ENCODE peak calls at places on chromosomes 11 and 22, in seven cellular contexts. One of them, this sample, is unnamed.

GRCh38 chr22:27003301-27003700 is 345.9 kb downstream of the MIAT start:
- DNase-seq in testis: no peak
- DNase-seq in retinal pigment epithelial cell: no peak
- DNase-seq in GM13976: no peak
- DNase-seq in HCT116: no peak
- DNase-seq in cardiac muscle cell: no peak
- DNase-seq in type B pancreatic cell: no peak
- DNase-seq in this sample: no peak

GRCh38 chr22:46830001-46830715 is 67.7 kb downstream of the TBC1D22A start:
- DNase-seq in type B pancreatic cell: peak
- DNase-seq in testis: peak
- DNase-seq in retinal pigment epithelial cell: no peak
- DNase-seq in GM13976: no peak
- DNase-seq in HCT116: no peak
- DNase-seq in cardiac muscle cell: peak
- DNase-seq in this sample: no peak

GRCh38 chr11:115887316-115887715 is 383.1 kb upstream of the CADM1 start:
- DNase-seq in HCT116: no peak
- DNase-seq in testis: no peak
- DNase-seq in cardiac muscle cell: no peak
- DNase-seq in GM13976: no peak
- DNase-seq in retinal pigment epithelial cell: no peak
- DNase-seq in type B pancreatic cell: no peak
- DNase-seq in this sample: no peak

GRCh38 chr11:8786933-8787332 is 104.3 kb downstream of the RPL27A start:
- DNase-seq in testis: no peak
- DNase-seq in GM13976: no peak
- DNase-seq in retinal pigment epithelial cell: no peak
- DNase-seq in cardiac muscle cell: peak
- DNase-seq in HCT116: no peak
- DNase-seq in type B pancreatic cell: no peak
- DNase-seq in this sample: no peak

GRCh38 chr22:17633217-17633997 is 4.9 kb upstream of the ATP6V1E1 start:
- DNase-seq in retinal pigment epithelial cell: peak
- DNase-seq in testis: no peak
- DNase-seq in cardiac muscle cell: peak
- DNase-seq in type B pancreatic cell: no peak
- DNase-seq in GM13976: no peak
- DNase-seq in HCT116: peak
- DNase-seq in this sample: no peak

GRCh38 chr22:17257578-17257977 is 38.3 kb upstream of the ADA2 start:
- DNase-seq in HCT116: no peak
- DNase-seq in cardiac muscle cell: no peak
- DNase-seq in GM13976: no peak
- DNase-seq in type B pancreatic cell: no peak
- DNase-seq in retinal pigment epithelial cell: no peak
- DNase-seq in testis: no peak
- DNase-seq in this sample: no peak

GRCh38 chr11:30360741-30361140 is 37.8 kb downstream of the ARL14EP start:
- DNase-seq in cardiac muscle cell: no peak
- DNase-seq in HCT116: no peak
- DNase-seq in GM13976: no peak
- DNase-seq in type B pancreatic cell: no peak
- DNase-seq in testis: no peak
- DNase-seq in retinal pigment epithelial cell: no peak
- DNase-seq in this sample: no peak

GRCh38 chr22:17095538-17095937 is 10.7 kb downstream of the IL17RA start:
- DNase-seq in GM13976: peak
- DNase-seq in type B pancreatic cell: no peak
- DNase-seq in HCT116: no peak
- DNase-seq in testis: no peak
- DNase-seq in retinal pigment epithelial cell: no peak
- DNase-seq in cardiac muscle cell: no peak
- DNase-seq in this sample: no peak

GRCh38 chr22:18070556-18071306 is 7.1 kb upstream of the PEX26 start:
- DNase-seq in HCT116: no peak
- DNase-seq in retinal pigment epithelial cell: no peak
- DNase-seq in GM13976: no peak
- DNase-seq in type B pancreatic cell: no peak
- DNase-seq in testis: no peak
- DNase-seq in cardiac muscle cell: no peak
- DNase-seq in this sample: no peak

GRCh38 chr11:1909524-1909923 is 10.0 kb upstream of the TNNT3 start:
- DNase-seq in type B pancreatic cell: no peak
- DNase-seq in GM13976: no peak
- DNase-seq in HCT116: no peak
- DNase-seq in testis: no peak
- DNase-seq in cardiac muscle cell: no peak
- DNase-seq in retinal pigment epithelial cell: no peak
- DNase-seq in this sample: no peak

GRCh38 chr22:25962711-25963110 is 206.6 kb upstream of the SEZ6L start:
- DNase-seq in type B pancreatic cell: no peak
- DNase-seq in cardiac muscle cell: no peak
- DNase-seq in testis: no peak
- DNase-seq in retinal pigment epithelial cell: no peak
- DNase-seq in HCT116: no peak
- DNase-seq in GM13976: no peak
- DNase-seq in this sample: no peak

GRCh38 chr11:85815186-85815911 is 4.4 kb upstream of the SYTL2 start:
- DNase-seq in type B pancreatic cell: no peak
- DNase-seq in retinal pigment epithelial cell: no peak
- DNase-seq in cardiac muscle cell: no peak
- DNase-seq in testis: no peak
- DNase-seq in HCT116: no peak
- DNase-seq in GM13976: no peak
- DNase-seq in this sample: no peak

GRCh38 chr11:122797651-122798050 is 40.6 kb upstream of the CRTAM start:
- DNase-seq in GM13976: no peak
- DNase-seq in HCT116: no peak
- DNase-seq in type B pancreatic cell: no peak
- DNase-seq in testis: no peak
- DNase-seq in cardiac muscle cell: peak
- DNase-seq in retinal pigment epithelial cell: no peak
- DNase-seq in this sample: no peak

GRCh38 chr22:23361676-23362075 is 181.4 kb downstream of the BCR start:
- DNase-seq in GM13976: no peak
- DNase-seq in retinal pigment epithelial cell: no peak
- DNase-seq in cardiac muscle cell: no peak
- DNase-seq in type B pancreatic cell: peak
- DNase-seq in testis: no peak
- DNase-seq in HCT116: no peak
- DNase-seq in this sample: no peak

GRCh38 chr11:85028329-85029101 is 598.6 kb downstream of the DLG2 start:
- DNase-seq in cardiac muscle cell: no peak
- DNase-seq in testis: no peak
- DNase-seq in type B pancreatic cell: no peak
- DNase-seq in retinal pigment epithelial cell: no peak
- DNase-seq in HCT116: no peak
- DNase-seq in GM13976: no peak
- DNase-seq in this sample: no peak

GRCh38 chr22:46070215-46070721 is 80.1 kb upstream of the PPARA start:
- DNase-seq in HCT116: no peak
- DNase-seq in retinal pigment epithelial cell: no peak
- DNase-seq in GM13976: no peak
- DNase-seq in testis: peak
- DNase-seq in cardiac muscle cell: peak
- DNase-seq in type B pancreatic cell: no peak
- DNase-seq in this sample: no peak

DNA sequence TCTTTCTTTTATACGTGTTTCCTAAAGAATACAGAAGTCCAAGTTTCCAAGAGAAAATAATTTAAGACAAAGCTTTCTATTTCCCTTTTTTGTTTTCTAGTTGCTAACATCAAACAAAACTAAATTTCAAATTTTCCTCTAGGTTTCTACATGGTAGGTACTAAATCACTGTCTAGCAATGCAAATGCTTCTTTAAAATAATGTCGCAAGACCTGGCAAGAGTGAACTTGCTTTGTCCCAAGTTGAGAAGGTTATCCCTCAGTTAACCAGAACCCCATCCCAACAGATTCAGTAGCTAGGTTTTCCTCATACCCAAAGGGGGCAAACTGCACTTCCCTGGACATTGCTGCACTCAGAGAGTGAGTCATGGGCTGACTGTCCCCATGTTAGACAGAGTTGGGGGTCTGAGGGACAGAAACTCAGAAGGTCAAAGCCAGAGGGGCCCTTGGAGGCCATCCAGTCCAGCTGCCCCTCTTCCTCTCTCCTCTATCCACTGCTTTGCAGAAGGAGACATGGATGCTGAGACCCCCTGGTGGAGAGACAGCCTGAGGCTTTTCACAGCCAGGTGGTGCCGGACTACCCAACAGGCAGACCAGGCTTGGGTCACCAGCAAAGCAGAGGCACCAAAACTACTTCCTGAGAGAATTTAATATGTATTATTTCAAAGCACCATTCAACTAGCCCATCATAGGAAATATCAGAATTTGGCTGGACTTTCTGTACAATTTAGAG is 23.1 kb downstream of the OR2AT4 start:
- DNase-seq in retinal pigment epithelial cell: no peak
- DNase-seq in type B pancreatic cell: no peak
- DNase-seq in cardiac muscle cell: no peak
- DNase-seq in HCT116: no peak
- DNase-seq in testis: no peak
- DNase-seq in GM13976: no peak
- DNase-seq in this sample: no peak
- TF ChIP-seq CTCF in retinal pigment epithelial cell: peak
- TF ChIP-seq CTCF in type B pancreatic cell: no peak
- TF ChIP-seq CTCF in cardiac muscle cell: peak
- TF ChIP-seq CTCF in HCT116: peak
- TF ChIP-seq CTCF in testis: no peak
- TF ChIP-seq CTCF in GM13976: no peak
- TF ChIP-seq CTCF in this sample: peak

GRCh38 chr22:31970490-31971444 is 26.4 kb downstream of the YWHAH start:
- DNase-seq in HCT116: peak
- DNase-seq in retinal pigment epithelial cell: no peak
- DNase-seq in GM13976: peak
- DNase-seq in testis: peak
- DNase-seq in type B pancreatic cell: peak
- DNase-seq in cardiac muscle cell: peak
- DNase-seq in this sample: peak
- TF ChIP-seq CTCF in HCT116: peak
- TF ChIP-seq CTCF in retinal pigment epithelial cell: peak
- TF ChIP-seq CTCF in GM13976: peak
- TF ChIP-seq CTCF in testis: peak
- TF ChIP-seq CTCF in type B pancreatic cell: peak
- TF ChIP-seq CTCF in cardiac muscle cell: peak
- TF ChIP-seq CTCF in this sample: peak

DNA sequence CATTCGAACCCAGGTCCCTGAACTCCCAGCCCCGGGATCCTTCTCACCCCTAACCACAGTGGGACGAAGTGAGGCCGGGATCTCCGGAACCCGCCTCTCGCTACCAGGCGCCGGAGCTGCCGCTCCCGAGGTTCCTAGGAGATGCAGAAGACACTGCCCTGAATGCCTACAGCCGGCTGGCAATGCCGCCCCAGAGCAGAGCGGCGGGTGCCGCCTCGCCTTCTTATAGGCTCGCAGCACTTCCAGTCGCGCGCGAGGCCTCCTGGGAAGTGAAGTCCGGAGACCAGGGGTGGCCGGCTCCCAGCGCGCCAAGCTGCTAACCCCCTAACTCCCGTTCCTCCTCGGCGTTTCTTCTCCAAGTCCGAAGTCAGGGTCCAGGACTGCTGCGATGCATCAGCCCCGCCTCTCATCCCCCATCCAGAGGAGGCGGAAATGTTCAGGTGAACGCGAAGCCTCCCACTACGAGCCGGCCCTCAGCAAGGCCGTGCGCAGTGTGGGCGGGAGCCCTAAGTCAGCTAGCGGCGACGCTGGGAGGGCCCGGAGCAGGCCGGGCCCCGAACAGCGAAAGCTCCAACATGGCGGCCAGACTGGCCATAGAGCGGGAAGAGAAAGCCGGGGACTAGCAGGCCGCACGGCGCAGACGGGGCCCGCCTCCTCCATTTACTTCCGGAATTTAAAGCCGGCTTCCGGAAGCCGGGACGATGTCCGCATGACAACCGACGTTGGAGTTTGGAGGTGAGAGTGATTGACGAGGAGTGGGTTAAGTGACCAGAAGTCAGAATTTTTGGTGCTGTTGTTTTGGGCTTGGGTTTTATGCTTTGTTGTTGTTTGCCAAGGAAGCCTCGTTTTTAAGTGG is at the start of the genes CYB561A3 and TMEM138:
- DNase-seq in testis: peak
- DNase-seq in type B pancreatic cell: peak
- DNase-seq in retinal pigment epithelial cell: peak
- DNase-seq in HCT116: peak
- DNase-seq in GM13976: peak
- DNase-seq in cardiac muscle cell: peak
- DNase-seq in this sample: peak
- TF ChIP-seq CTCF in testis: no peak
- TF ChIP-seq CTCF in type B pancreatic cell: no peak
- TF ChIP-seq CTCF in retinal pigment epithelial cell: no peak
- TF ChIP-seq CTCF in HCT116: no peak
- TF ChIP-seq CTCF in GM13976: no peak
- TF ChIP-seq CTCF in cardiac muscle cell: no peak
- TF ChIP-seq CTCF in this sample: no peak

DNA sequence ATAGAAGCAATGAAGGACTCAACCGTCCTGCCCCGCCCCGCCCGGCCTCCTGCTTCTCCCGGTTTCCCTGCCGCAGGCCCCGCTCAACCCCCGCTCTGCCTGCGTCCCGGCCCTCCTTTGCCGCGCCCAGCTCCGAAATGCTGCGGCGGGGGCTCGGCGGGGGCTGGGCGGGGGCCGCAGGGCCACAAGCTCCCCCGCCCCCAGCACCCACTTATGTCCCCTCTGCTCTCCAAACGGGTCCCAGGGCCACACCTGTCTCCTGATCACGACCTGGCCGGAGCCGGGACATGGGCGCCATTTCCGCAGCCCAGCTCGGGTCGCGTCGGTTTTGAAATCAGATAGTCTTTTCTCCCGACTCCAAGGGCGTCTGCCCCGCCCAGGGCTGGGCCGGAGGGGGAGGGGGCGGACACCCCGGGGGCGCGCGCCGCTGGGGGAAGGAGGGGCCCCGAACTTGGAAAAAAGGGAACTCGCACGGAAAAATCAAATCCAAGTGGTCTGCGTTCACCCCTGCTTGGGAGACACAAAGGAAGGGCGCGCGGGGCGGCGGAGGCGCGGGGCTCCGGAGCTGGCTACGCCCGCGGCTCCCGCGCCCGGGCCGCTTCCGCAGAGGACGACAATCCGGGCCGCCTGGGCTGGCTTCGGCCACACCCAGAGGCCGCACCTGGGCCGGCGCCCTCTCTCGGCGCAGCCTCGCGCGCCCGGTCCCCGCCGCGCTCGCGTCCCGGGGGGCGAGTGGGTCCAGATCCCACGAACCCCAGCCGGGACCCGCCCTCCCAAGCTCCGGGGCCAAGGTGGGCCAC is 70.5 kb upstream of the EP300 start:
- DNase-seq in cardiac muscle cell: peak
- DNase-seq in GM13976: peak
- DNase-seq in HCT116: peak
- DNase-seq in type B pancreatic cell: peak
- DNase-seq in retinal pigment epithelial cell: no peak
- DNase-seq in testis: peak
- DNase-seq in this sample: peak
- TF ChIP-seq CTCF in cardiac muscle cell: no peak
- TF ChIP-seq CTCF in GM13976: peak
- TF ChIP-seq CTCF in HCT116: no peak
- TF ChIP-seq CTCF in type B pancreatic cell: peak
- TF ChIP-seq CTCF in retinal pigment epithelial cell: no peak
- TF ChIP-seq CTCF in testis: no peak
- TF ChIP-seq CTCF in this sample: no peak

GRCh38 chr11:104823638-104824037 is 74.6 kb downstream of the CASP12 start:
- DNase-seq in HCT116: no peak
- DNase-seq in cardiac muscle cell: no peak
- DNase-seq in testis: no peak
- DNase-seq in type B pancreatic cell: no peak
- DNase-seq in retinal pigment epithelial cell: peak
- DNase-seq in GM13976: no peak
- DNase-seq in this sample: no peak
- TF ChIP-seq CTCF in HCT116: no peak
- TF ChIP-seq CTCF in cardiac muscle cell: no peak
- TF ChIP-seq CTCF in testis: no peak
- TF ChIP-seq CTCF in type B pancreatic cell: no peak
- TF ChIP-seq CTCF in retinal pigment epithelial cell: no peak
- TF ChIP-seq CTCF in GM13976: no peak
- TF ChIP-seq CTCF in this sample: no peak